ENCODE peak calls at places on chromosomes 7 and 10, in ten cellular contexts. One of them, this sample, is unnamed.

GRCh38 chr10:97279121-97279815 is 13.2 kb downstream of the ARHGAP19 start:
- DNase-seq in cardiac muscle cell: no peak
- DNase-seq in NB4: peak; percentile 91
- DNase-seq in GM12865: no peak
- DNase-seq in choroid plexus epithelial cell: peak; percentile 53
- DNase-seq in fibroblast of lung: peak; percentile 68
- DNase-seq in cardiac fibroblast: peak; percentile 64
- DNase-seq in BJ: no peak
- DNase-seq in brain microvascular endothelial cell: peak; percentile 33
- DNase-seq in tibial artery: no peak
- DNase-seq in this sample: no peak

GRCh38 chr10:17888189-17888588 is 63.5 kb upstream of the SLC39A12 start:
- DNase-seq in BJ: no peak
- DNase-seq in NB4: no peak
- DNase-seq in cardiac fibroblast: no peak
- DNase-seq in cardiac muscle cell: no peak
- DNase-seq in fibroblast of lung: no peak
- DNase-seq in brain microvascular endothelial cell: no peak
- DNase-seq in tibial artery: no peak
- DNase-seq in GM12865: no peak
- DNase-seq in choroid plexus epithelial cell: no peak
- DNase-seq in this sample: no peak

GRCh38 chr7:42876182-42877068 is 35.4 kb downstream of the C7orf25 start:
- DNase-seq in fibroblast of lung: peak; percentile 71
- DNase-seq in NB4: peak; percentile 69
- DNase-seq in choroid plexus epithelial cell: peak; percentile 77
- DNase-seq in tibial artery: no peak
- DNase-seq in GM12865: peak; percentile 61
- DNase-seq in brain microvascular endothelial cell: peak; percentile 67
- DNase-seq in cardiac muscle cell: peak; percentile 73
- DNase-seq in BJ: no peak
- DNase-seq in cardiac fibroblast: peak; percentile 75
- DNase-seq in this sample: no peak

GRCh38 chr10:85612833-85613232 is 753.8 kb downstream of the GRID1 start:
- DNase-seq in choroid plexus epithelial cell: no peak
- DNase-seq in fibroblast of lung: no peak
- DNase-seq in cardiac fibroblast: no peak
- DNase-seq in NB4: no peak
- DNase-seq in GM12865: peak; percentile 10
- DNase-seq in brain microvascular endothelial cell: no peak
- DNase-seq in tibial artery: no peak
- DNase-seq in BJ: no peak
- DNase-seq in cardiac muscle cell: no peak
- DNase-seq in this sample: no peak

GRCh38 chr10:133087679-133088523 is at the start of gene ADGRA1:
- DNase-seq in brain microvascular endothelial cell: no peak
- DNase-seq in choroid plexus epithelial cell: no peak
- DNase-seq in cardiac fibroblast: no peak
- DNase-seq in fibroblast of lung: no peak
- DNase-seq in cardiac muscle cell: peak; percentile 58
- DNase-seq in NB4: no peak
- DNase-seq in GM12865: no peak
- DNase-seq in tibial artery: no peak
- DNase-seq in BJ: no peak
- DNase-seq in this sample: no peak

GRCh38 chr7:81407094-81407493 is 362.8 kb downstream of the HGF start:
- DNase-seq in NB4: no peak
- DNase-seq in BJ: peak; percentile 54
- DNase-seq in GM12865: no peak
- DNase-seq in fibroblast of lung: peak; percentile 6
- DNase-seq in brain microvascular endothelial cell: no peak
- DNase-seq in cardiac muscle cell: no peak
- DNase-seq in tibial artery: no peak
- DNase-seq in cardiac fibroblast: peak; percentile 13
- DNase-seq in choroid plexus epithelial cell: no peak
- DNase-seq in this sample: no peak

GRCh38 chr7:26784118-26784517 is 80.3 kb downstream of the SKAP2 start:
- DNase-seq in BJ: no peak
- DNase-seq in tibial artery: no peak
- DNase-seq in cardiac fibroblast: no peak
- DNase-seq in GM12865: no peak
- DNase-seq in NB4: no peak
- DNase-seq in brain microvascular endothelial cell: no peak
- DNase-seq in fibroblast of lung: no peak
- DNase-seq in choroid plexus epithelial cell: no peak
- DNase-seq in cardiac muscle cell: no peak
- DNase-seq in this sample: no peak

GRCh38 chr10:120436431-120437142 is 20.4 kb upstream of the PLPP4 start:
- DNase-seq in GM12865: no peak
- DNase-seq in BJ: no peak
- DNase-seq in tibial artery: no peak
- DNase-seq in choroid plexus epithelial cell: peak; percentile 48
- DNase-seq in cardiac muscle cell: no peak
- DNase-seq in fibroblast of lung: no peak
- DNase-seq in NB4: peak; percentile 8
- DNase-seq in brain microvascular endothelial cell: no peak
- DNase-seq in cardiac fibroblast: no peak
- DNase-seq in this sample: no peak

GRCh38 chr7:92881091-92881485 is 44.7 kb upstream of the CDK6 start:
- DNase-seq in fibroblast of lung: no peak
- DNase-seq in cardiac fibroblast: no peak
- DNase-seq in cardiac muscle cell: no peak
- DNase-seq in GM12865: peak; percentile 12
- DNase-seq in tibial artery: no peak
- DNase-seq in BJ: no peak
- DNase-seq in choroid plexus epithelial cell: no peak
- DNase-seq in brain microvascular endothelial cell: no peak
- DNase-seq in NB4: no peak
- DNase-seq in this sample: no peak

GRCh38 chr7:92882760-92883159 is 46.4 kb upstream of the CDK6 start:
- DNase-seq in GM12865: no peak
- DNase-seq in cardiac fibroblast: no peak
- DNase-seq in choroid plexus epithelial cell: no peak
- DNase-seq in brain microvascular endothelial cell: no peak
- DNase-seq in tibial artery: no peak
- DNase-seq in BJ: no peak
- DNase-seq in cardiac muscle cell: no peak
- DNase-seq in fibroblast of lung: no peak
- DNase-seq in NB4: no peak
- DNase-seq in this sample: no peak

GRCh38 chr7:92884218-92884617 is 47.8 kb upstream of the CDK6 start:
- DNase-seq in GM12865: peak; percentile 22
- DNase-seq in cardiac fibroblast: no peak
- DNase-seq in brain microvascular endothelial cell: no peak
- DNase-seq in fibroblast of lung: no peak
- DNase-seq in tibial artery: no peak
- DNase-seq in NB4: no peak
- DNase-seq in cardiac muscle cell: no peak
- DNase-seq in BJ: no peak
- DNase-seq in choroid plexus epithelial cell: no peak
- DNase-seq in this sample: no peak

GRCh38 chr7:92877367-92877766 is 41.0 kb upstream of the CDK6 start:
- DNase-seq in NB4: no peak
- DNase-seq in cardiac muscle cell: no peak
- DNase-seq in GM12865: no peak
- DNase-seq in cardiac fibroblast: no peak
- DNase-seq in choroid plexus epithelial cell: no peak
- DNase-seq in brain microvascular endothelial cell: no peak
- DNase-seq in fibroblast of lung: no peak
- DNase-seq in BJ: no peak
- DNase-seq in tibial artery: no peak
- DNase-seq in this sample: no peak

DNA sequence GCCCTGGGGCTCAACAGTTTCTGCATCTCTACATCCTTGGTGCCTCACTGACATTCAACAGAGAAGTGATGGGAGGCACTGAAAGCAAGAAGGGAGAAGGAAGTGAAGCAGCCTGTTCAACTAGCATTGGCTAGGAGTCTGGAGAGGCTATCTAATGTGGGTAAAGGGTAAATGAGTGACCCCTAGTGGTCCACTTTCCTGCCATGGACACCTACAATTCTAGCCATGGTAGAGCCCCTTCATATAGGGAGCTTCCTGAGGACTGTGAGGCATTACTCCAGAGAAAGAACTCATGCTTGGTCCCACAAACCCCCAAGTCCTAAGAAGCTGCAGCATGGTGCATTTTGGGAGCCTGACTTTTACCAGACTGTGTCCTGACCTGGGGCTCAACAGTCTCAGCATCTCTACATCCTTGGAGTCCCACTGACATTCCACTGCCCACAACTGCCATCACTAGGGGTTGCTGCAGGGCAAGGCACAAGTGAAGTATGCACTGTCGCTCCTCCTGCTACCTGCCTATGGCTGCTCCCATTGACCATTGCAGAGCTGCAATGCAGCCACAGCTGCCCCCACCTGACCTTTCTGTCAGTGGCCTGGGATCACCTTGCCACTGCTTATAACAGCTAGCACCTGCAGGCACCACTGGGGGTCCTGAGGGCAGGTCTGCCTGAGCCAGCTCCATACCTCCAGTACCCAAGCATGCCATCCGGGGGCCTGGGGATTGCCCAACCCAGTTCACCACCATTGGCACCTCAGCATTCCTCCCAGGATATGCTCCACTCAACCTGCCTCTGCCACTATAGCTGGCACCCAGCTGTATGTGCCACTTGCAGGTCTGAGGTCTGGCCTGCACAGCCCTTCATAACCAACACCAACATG is 44.1 kb upstream of the CDK6 start:
- DNase-seq in tibial artery: no peak
- DNase-seq in GM12865: peak; percentile 63
- DNase-seq in brain microvascular endothelial cell: no peak
- DNase-seq in NB4: peak; percentile 56
- DNase-seq in cardiac muscle cell: peak; percentile 71
- DNase-seq in choroid plexus epithelial cell: peak; percentile 35
- DNase-seq in cardiac fibroblast: peak; percentile 37
- DNase-seq in fibroblast of lung: peak; percentile 9
- DNase-seq in BJ: no peak
- DNase-seq in this sample: no peak
- TF ChIP-seq CTCF in tibial artery: peak; percentile 18
- TF ChIP-seq CTCF in GM12865: peak; percentile 13
- TF ChIP-seq CTCF in brain microvascular endothelial cell: peak; percentile 41
- TF ChIP-seq CTCF in NB4: peak; percentile 59
- TF ChIP-seq CTCF in cardiac muscle cell: peak; percentile 33
- TF ChIP-seq CTCF in choroid plexus epithelial cell: peak; percentile 15
- TF ChIP-seq CTCF in cardiac fibroblast: peak; percentile 27
- TF ChIP-seq CTCF in fibroblast of lung: no peak
- TF ChIP-seq CTCF in BJ: peak; percentile 13
- TF ChIP-seq CTCF in this sample: peak; percentile 30

GRCh38 chr10:92756233-92757065 is 66.7 kb downstream of the HHEX start:
- DNase-seq in cardiac fibroblast: peak; percentile 44
- DNase-seq in brain microvascular endothelial cell: no peak
- DNase-seq in fibroblast of lung: peak; percentile 10
- DNase-seq in BJ: no peak
- DNase-seq in choroid plexus epithelial cell: peak; percentile 46
- DNase-seq in tibial artery: no peak
- DNase-seq in cardiac muscle cell: no peak
- DNase-seq in NB4: peak; percentile 72
- DNase-seq in GM12865: peak; percentile 94
- DNase-seq in this sample: peak; percentile 92

GRCh38 chr10:92755725-92756124 is 66.0 kb downstream of the HHEX start:
- DNase-seq in tibial artery: no peak
- DNase-seq in cardiac fibroblast: no peak
- DNase-seq in brain microvascular endothelial cell: no peak
- DNase-seq in NB4: no peak
- DNase-seq in BJ: no peak
- DNase-seq in GM12865: no peak
- DNase-seq in fibroblast of lung: peak; percentile 29
- DNase-seq in choroid plexus epithelial cell: peak; percentile 46
- DNase-seq in cardiac muscle cell: no peak
- DNase-seq in this sample: no peak

GRCh38 chr10:92757720-92758119 is 68.0 kb downstream of the HHEX start:
- DNase-seq in GM12865: peak; percentile 15
- DNase-seq in tibial artery: no peak
- DNase-seq in NB4: peak; percentile 29
- DNase-seq in choroid plexus epithelial cell: no peak
- DNase-seq in cardiac fibroblast: no peak
- DNase-seq in BJ: no peak
- DNase-seq in brain microvascular endothelial cell: no peak
- DNase-seq in cardiac muscle cell: no peak
- DNase-seq in fibroblast of lung: no peak
- DNase-seq in this sample: no peak

GRCh38 chr10:92758594-92758993 is 68.8 kb downstream of the HHEX start:
- DNase-seq in tibial artery: no peak
- DNase-seq in GM12865: no peak
- DNase-seq in cardiac fibroblast: no peak
- DNase-seq in NB4: no peak
- DNase-seq in choroid plexus epithelial cell: no peak
- DNase-seq in brain microvascular endothelial cell: no peak
- DNase-seq in cardiac muscle cell: no peak
- DNase-seq in BJ: no peak
- DNase-seq in fibroblast of lung: no peak
- DNase-seq in this sample: no peak

DNA sequence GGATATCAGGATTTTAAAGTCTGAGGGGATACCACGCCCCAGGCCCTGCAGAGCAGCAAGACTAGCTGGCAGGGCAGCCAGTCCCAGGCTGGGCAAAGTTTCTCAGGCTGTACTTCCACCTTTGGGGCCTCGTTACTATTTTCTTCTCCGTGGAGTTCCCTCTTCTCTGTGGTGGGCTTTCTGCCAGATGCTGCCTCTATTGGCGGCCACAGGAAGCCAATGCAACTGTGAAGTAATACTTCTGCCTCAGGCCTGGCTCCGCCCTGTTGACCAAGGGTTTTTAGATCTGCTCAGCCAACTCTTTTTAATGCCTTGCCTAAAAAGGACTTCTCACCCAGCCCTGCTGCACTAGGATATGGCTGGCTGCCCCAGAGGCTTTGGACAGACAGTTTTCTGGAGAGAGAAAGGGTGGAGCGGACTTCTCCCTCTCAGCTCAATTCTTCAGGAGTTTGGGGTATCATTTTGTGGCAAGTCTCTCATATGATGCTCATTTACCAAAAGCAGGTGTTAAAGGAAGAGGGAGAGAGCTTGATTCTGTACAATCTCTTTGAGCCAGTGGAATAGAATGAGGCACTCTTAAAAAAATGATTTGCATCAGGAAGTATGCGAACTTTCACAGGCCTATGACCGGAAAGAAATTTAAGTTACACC is 67.4 kb downstream of the HHEX start:
- DNase-seq in cardiac fibroblast: peak; percentile 96
- DNase-seq in tibial artery: peak; percentile 95
- DNase-seq in NB4: peak; percentile 98
- DNase-seq in fibroblast of lung: peak; percentile 95
- DNase-seq in cardiac muscle cell: peak; percentile 78
- DNase-seq in brain microvascular endothelial cell: peak; percentile 53
- DNase-seq in choroid plexus epithelial cell: peak; percentile 90
- DNase-seq in BJ: peak; percentile 69
- DNase-seq in GM12865: peak; percentile 93
- DNase-seq in this sample: peak; percentile 81
- H3K4me3 ChIP-seq in cardiac fibroblast: no peak overlapping the region
- H3K4me3 ChIP-seq in tibial artery: no peak overlapping the region
- H3K4me3 ChIP-seq in NB4: peak overlapping the region; percentile 53
- H3K4me3 ChIP-seq in fibroblast of lung: no peak overlapping the region
- H3K4me3 ChIP-seq in cardiac muscle cell: no peak overlapping the region
- H3K4me3 ChIP-seq in brain microvascular endothelial cell: no peak overlapping the region
- H3K4me3 ChIP-seq in choroid plexus epithelial cell: no peak overlapping the region
- H3K4me3 ChIP-seq in BJ: no peak overlapping the region
- H3K4me3 ChIP-seq in GM12865: no peak overlapping the region
- H3K4me3 ChIP-seq in this sample: no peak overlapping the region

DNA sequence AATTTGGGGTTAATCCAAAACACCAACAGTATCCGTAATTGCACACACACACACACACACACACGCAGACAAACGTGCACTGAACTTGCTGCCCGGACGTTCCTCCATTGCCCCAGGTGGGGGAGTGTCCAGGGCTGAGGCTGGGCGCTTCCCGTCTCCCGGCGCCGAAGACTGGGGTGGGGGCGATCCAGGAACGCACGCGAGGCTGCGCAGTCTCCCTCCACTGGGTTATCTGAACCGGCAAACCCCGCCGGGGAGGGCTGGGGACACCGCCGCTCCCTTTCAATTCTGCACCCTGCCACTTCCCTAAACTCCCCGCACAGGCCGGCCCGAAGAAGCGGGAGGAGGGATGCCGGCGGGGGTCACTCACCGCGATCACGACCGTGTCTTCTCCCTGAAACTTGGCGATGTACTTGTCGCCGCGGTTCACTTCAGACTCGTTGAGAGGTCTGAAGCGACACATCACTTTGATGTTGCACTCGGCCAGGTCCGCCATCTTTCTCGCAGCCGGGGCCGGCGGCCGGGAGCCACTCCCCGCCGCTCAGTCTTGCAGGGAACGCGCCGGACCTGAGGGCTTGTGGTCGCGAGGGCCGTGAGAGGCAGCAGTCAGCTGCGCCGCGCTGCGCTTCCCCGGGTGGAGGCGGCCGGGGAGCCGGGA is 618 bp downstream of the KIF5B start:
- DNase-seq in choroid plexus epithelial cell: peak; percentile 71
- DNase-seq in fibroblast of lung: peak; percentile 63
- DNase-seq in cardiac muscle cell: peak; percentile 88
- DNase-seq in tibial artery: peak; percentile 47
- DNase-seq in GM12865: peak; percentile 70
- DNase-seq in cardiac fibroblast: peak; percentile 72
- DNase-seq in BJ: no peak
- DNase-seq in brain microvascular endothelial cell: peak; percentile 36
- DNase-seq in NB4: peak; percentile 84
- DNase-seq in this sample: peak; percentile 21
- TF ChIP-seq CTCF in choroid plexus epithelial cell: peak; percentile 35
- TF ChIP-seq CTCF in fibroblast of lung: peak; percentile 23
- TF ChIP-seq CTCF in cardiac muscle cell: peak; percentile 20
- TF ChIP-seq CTCF in tibial artery: no peak
- TF ChIP-seq CTCF in GM12865: no peak
- TF ChIP-seq CTCF in cardiac fibroblast: peak; percentile 23
- TF ChIP-seq CTCF in BJ: peak; percentile 19
- TF ChIP-seq CTCF in brain microvascular endothelial cell: peak; percentile 31
- TF ChIP-seq CTCF in NB4: no peak
- TF ChIP-seq CTCF in this sample: no peak

GRCh38 chr10:75396861-75397570 is 4.5 kb downstream of the ZNF503 start:
- DNase-seq in tibial artery: no peak
- DNase-seq in BJ: no peak
- DNase-seq in choroid plexus epithelial cell: no peak
- DNase-seq in cardiac muscle cell: peak; percentile 59
- DNase-seq in cardiac fibroblast: peak; percentile 38
- DNase-seq in brain microvascular endothelial cell: no peak
- DNase-seq in fibroblast of lung: peak; percentile 65
- DNase-seq in GM12865: no peak
- DNase-seq in NB4: no peak
- DNase-seq in this sample: no peak

GRCh38 chr10:75398238-75398629 is 3.3 kb downstream of the ZNF503 start:
- DNase-seq in cardiac fibroblast: no peak
- DNase-seq in NB4: no peak
- DNase-seq in GM12865: no peak
- DNase-seq in fibroblast of lung: peak; percentile 46
- DNase-seq in tibial artery: no peak
- DNase-seq in choroid plexus epithelial cell: no peak
- DNase-seq in cardiac muscle cell: no peak
- DNase-seq in brain microvascular endothelial cell: no peak
- DNase-seq in BJ: no peak
- DNase-seq in this sample: no peak

GRCh38 chr10:75395171-75395954 is 6.2 kb downstream of the ZNF503 start:
- DNase-seq in NB4: no peak
- DNase-seq in BJ: no peak
- DNase-seq in GM12865: no peak
- DNase-seq in cardiac muscle cell: peak; percentile 81
- DNase-seq in tibial artery: peak; percentile 27
- DNase-seq in fibroblast of lung: peak; percentile 53
- DNase-seq in choroid plexus epithelial cell: no peak
- DNase-seq in brain microvascular endothelial cell: no peak
- DNase-seq in cardiac fibroblast: peak; percentile 61
- DNase-seq in this sample: no peak

GRCh38 chr10:75397571-75397921 is 4.0 kb downstream of the ZNF503 start:
- DNase-seq in GM12865: no peak
- DNase-seq in fibroblast of lung: peak; percentile 66
- DNase-seq in NB4: no peak
- DNase-seq in cardiac muscle cell: peak; percentile 20
- DNase-seq in BJ: no peak
- DNase-seq in choroid plexus epithelial cell: no peak
- DNase-seq in cardiac fibroblast: peak; percentile 41
- DNase-seq in tibial artery: no peak
- DNase-seq in brain microvascular endothelial cell: no peak
- DNase-seq in this sample: no peak

DNA sequence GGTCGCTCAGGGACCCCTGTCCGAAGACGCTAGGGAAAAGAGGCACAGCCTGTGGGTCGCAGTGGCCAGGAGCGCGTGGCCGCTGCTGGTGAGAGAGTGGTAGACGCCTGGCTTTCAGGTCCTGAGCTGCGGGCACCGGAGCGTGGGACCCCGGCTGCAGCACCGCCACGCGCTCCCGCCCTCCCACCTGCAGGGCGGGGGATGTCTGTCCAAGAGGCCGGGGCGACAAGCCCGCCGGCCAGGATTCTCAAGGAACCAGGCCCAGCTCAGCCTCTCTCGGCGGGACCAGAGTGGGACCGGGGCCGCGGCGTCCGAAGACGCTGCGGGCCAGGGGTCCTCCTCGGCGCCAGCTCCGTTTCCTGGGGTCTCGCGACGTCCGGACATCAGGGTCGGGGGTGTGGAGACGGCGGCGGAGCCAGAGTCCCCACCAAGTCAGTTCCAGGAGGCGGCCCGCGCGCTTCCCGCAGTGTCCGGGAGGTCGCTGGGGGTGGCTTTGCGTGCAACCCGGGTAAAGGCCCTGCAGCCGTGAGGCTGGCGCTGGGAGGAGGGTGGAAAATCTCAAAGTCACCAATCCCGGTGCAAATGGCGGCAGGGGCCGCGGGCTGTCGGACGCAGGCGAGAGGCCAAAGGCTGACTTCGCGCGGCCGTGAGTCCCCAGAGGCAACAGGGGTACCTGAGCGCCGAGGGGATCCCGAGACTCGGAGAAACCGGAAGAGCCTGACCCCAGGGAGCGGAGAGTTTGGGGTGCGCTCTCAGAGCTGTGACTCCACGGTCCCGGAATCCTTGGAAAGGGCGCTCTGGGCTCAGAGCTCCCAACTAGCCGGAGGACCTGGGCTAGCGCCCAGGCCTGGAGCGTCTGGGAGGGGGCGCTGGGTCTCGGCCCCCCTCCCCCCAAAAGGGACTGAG is 5.4 kb downstream of the ZNF503 start:
- DNase-seq in NB4: no peak
- DNase-seq in cardiac muscle cell: peak; percentile 55
- DNase-seq in GM12865: no peak
- DNase-seq in cardiac fibroblast: peak; percentile 26
- DNase-seq in tibial artery: no peak
- DNase-seq in BJ: no peak
- DNase-seq in fibroblast of lung: peak; percentile 61
- DNase-seq in choroid plexus epithelial cell: no peak
- DNase-seq in brain microvascular endothelial cell: no peak
- DNase-seq in this sample: no peak
- H3K4me3 ChIP-seq in NB4: no peak overlapping the region
- H3K4me3 ChIP-seq in cardiac muscle cell: peak overlapping the region; percentile 97
- H3K4me3 ChIP-seq in GM12865: no peak overlapping the region
- H3K4me3 ChIP-seq in cardiac fibroblast: peak overlapping the region; percentile 38
- H3K4me3 ChIP-seq in tibial artery: peak overlapping the region; percentile 36
- H3K4me3 ChIP-seq in BJ: peak overlapping the region; percentile 22
- H3K4me3 ChIP-seq in fibroblast of lung: peak overlapping the region; percentile 67
- H3K4me3 ChIP-seq in choroid plexus epithelial cell: peak overlapping the region; percentile 46
- H3K4me3 ChIP-seq in brain microvascular endothelial cell: peak overlapping the region; percentile 96
- H3K4me3 ChIP-seq in this sample: no peak overlapping the region

This sample was measured in GM12864.